ENCODE peak calls at places on chromosomes 2 and 18, in ten cellular contexts. One of them, this sample, is unnamed. For H3K27me3, the result is how much of the 10 kb centered on the place peaks cover.

GRCh38 chr2:201847483-201847882 is 41.1 kb downstream of the CDK15 start:
- DNase-seq in upper lobe of left lung: no peak
- DNase-seq in thyroid gland: no peak
- DNase-seq in sigmoid colon: no peak
- DNase-seq in stomach: no peak
- DNase-seq in endothelial cell of umbilical vein: no peak
- DNase-seq in right lobe of liver: no peak
- DNase-seq in adrenal gland: no peak
- DNase-seq in transverse colon: no peak
- DNase-seq in testis: no peak
- DNase-seq in this sample: no peak

GRCh38 chr2:192535956-192536685 is 341.4 kb upstream of the TMEFF2 start:
- DNase-seq in sigmoid colon: no peak
- DNase-seq in stomach: no peak
- DNase-seq in thyroid gland: no peak
- DNase-seq in upper lobe of left lung: no peak
- DNase-seq in testis: no peak
- DNase-seq in adrenal gland: no peak
- DNase-seq in transverse colon: no peak
- DNase-seq in endothelial cell of umbilical vein: no peak
- DNase-seq in right lobe of liver: no peak
- DNase-seq in this sample: no peak

GRCh38 chr2:19623488-19623887 is 265.1 kb upstream of the OSR1 start:
- DNase-seq in thyroid gland: no peak
- DNase-seq in testis: no peak
- DNase-seq in upper lobe of left lung: no peak
- DNase-seq in stomach: no peak
- DNase-seq in adrenal gland: no peak
- DNase-seq in right lobe of liver: no peak
- DNase-seq in transverse colon: no peak
- DNase-seq in sigmoid colon: no peak
- DNase-seq in endothelial cell of umbilical vein: peak
- DNase-seq in this sample: no peak

GRCh38 chr2:85642725-85643124 is 25.3 kb downstream of the SFTPB start:
- DNase-seq in endothelial cell of umbilical vein: no peak
- DNase-seq in thyroid gland: no peak
- DNase-seq in right lobe of liver: no peak
- DNase-seq in adrenal gland: no peak
- DNase-seq in testis: no peak
- DNase-seq in stomach: no peak
- DNase-seq in upper lobe of left lung: no peak
- DNase-seq in transverse colon: no peak
- DNase-seq in sigmoid colon: no peak
- DNase-seq in this sample: no peak

GRCh38 chr2:196515041-196515440 is 124.5 kb upstream of the CCDC150 start:
- DNase-seq in sigmoid colon: no peak
- DNase-seq in testis: no peak
- DNase-seq in transverse colon: no peak
- DNase-seq in adrenal gland: no peak
- DNase-seq in thyroid gland: peak
- DNase-seq in endothelial cell of umbilical vein: no peak
- DNase-seq in right lobe of liver: no peak
- DNase-seq in upper lobe of left lung: peak
- DNase-seq in stomach: no peak
- DNase-seq in this sample: no peak

GRCh38 chr18:45106331-45106774 is 425.7 kb downstream of the SETBP1 start:
- DNase-seq in adrenal gland: no peak
- DNase-seq in stomach: no peak
- DNase-seq in upper lobe of left lung: peak
- DNase-seq in sigmoid colon: no peak
- DNase-seq in right lobe of liver: no peak
- DNase-seq in thyroid gland: no peak
- DNase-seq in testis: no peak
- DNase-seq in endothelial cell of umbilical vein: no peak
- DNase-seq in transverse colon: peak
- DNase-seq in this sample: no peak

GRCh38 chr2:68253211-68254068 is 1.1 kb upstream of the PPP3R1 start:
- DNase-seq in stomach: no peak
- DNase-seq in adrenal gland: no peak
- DNase-seq in sigmoid colon: no peak
- DNase-seq in right lobe of liver: no peak
- DNase-seq in transverse colon: peak
- DNase-seq in testis: peak
- DNase-seq in endothelial cell of umbilical vein: peak
- DNase-seq in thyroid gland: no peak
- DNase-seq in upper lobe of left lung: no peak
- DNase-seq in this sample: no peak

GRCh38 chr2:200430017-200430416 is 79.9 kb downstream of the KCTD18 start:
- DNase-seq in thyroid gland: no peak
- DNase-seq in transverse colon: no peak
- DNase-seq in right lobe of liver: no peak
- DNase-seq in adrenal gland: no peak
- DNase-seq in endothelial cell of umbilical vein: no peak
- DNase-seq in upper lobe of left lung: no peak
- DNase-seq in sigmoid colon: no peak
- DNase-seq in testis: no peak
- DNase-seq in stomach: no peak
- DNase-seq in this sample: no peak

GRCh38 chr2:217930783-217931563 is 71.8 kb downstream of the TNS1 start:
- DNase-seq in endothelial cell of umbilical vein: no peak
- DNase-seq in testis: no peak
- DNase-seq in upper lobe of left lung: no peak
- DNase-seq in adrenal gland: no peak
- DNase-seq in sigmoid colon: no peak
- DNase-seq in right lobe of liver: no peak
- DNase-seq in thyroid gland: no peak
- DNase-seq in stomach: no peak
- DNase-seq in transverse colon: no peak
- DNase-seq in this sample: no peak

GRCh38 chr2:188668017-188668663 is 306.0 kb upstream of the COL3A1 start:
- DNase-seq in transverse colon: no peak
- DNase-seq in adrenal gland: no peak
- DNase-seq in right lobe of liver: no peak
- DNase-seq in thyroid gland: peak
- DNase-seq in testis: no peak
- DNase-seq in endothelial cell of umbilical vein: peak
- DNase-seq in sigmoid colon: peak
- DNase-seq in stomach: no peak
- DNase-seq in upper lobe of left lung: peak
- DNase-seq in this sample: no peak

DNA sequence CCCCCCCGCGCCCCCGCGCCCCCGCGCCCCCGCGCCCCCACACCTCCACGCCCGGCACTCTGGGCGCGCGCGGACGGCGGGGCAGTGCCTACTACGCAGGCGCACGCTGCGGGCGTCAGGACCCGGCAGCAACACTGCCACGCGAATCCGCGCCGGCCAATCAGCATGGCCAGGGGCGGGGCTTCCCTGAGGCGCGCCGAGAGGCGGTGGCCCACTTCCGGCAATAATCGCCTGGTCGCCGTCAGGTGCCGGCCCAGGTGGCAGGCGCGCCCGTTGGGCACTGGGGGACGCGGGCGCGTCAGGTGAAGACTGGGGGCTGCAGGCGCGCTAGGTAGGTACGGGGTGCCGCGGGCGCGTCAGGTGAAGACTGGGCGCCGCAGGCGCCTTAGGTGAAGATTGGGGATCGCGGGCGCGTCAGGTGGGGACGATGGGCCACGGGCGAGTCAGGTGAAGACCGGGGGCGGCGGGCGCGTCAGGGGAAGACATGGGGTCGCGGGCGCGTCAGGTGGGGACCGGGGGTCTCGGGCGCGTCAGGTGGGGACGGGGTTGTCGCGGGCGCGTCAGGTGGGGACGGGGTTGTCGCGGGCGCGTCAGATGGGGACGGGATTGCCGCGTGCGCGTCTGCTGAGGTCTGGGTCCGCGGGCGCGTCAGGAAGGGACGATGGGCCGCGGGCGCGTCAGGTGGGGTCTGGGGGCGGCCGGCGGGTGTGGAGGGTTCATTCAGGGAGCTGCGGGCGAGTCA is 219.1 kb downstream of the RTP5 start:
- DNase-seq in endothelial cell of umbilical vein: peak
- DNase-seq in stomach: peak
- DNase-seq in right lobe of liver: peak
- DNase-seq in transverse colon: peak
- DNase-seq in thyroid gland: peak
- DNase-seq in sigmoid colon: peak
- DNase-seq in upper lobe of left lung: peak
- DNase-seq in testis: peak
- DNase-seq in adrenal gland: peak
- DNase-seq in this sample: peak
- TF ChIP-seq POLR2A in endothelial cell of umbilical vein: peak
- TF ChIP-seq POLR2A in stomach: no peak
- TF ChIP-seq POLR2A in right lobe of liver: peak
- TF ChIP-seq POLR2A in transverse colon: peak
- TF ChIP-seq POLR2A in thyroid gland: peak
- TF ChIP-seq POLR2A in sigmoid colon: no peak
- TF ChIP-seq POLR2A in upper lobe of left lung: peak
- TF ChIP-seq POLR2A in testis: no peak
- TF ChIP-seq POLR2A in adrenal gland: peak
- TF ChIP-seq POLR2A in this sample: peak

GRCh38 chr2:238163494-238164198 is 4.9 kb downstream of the ERFE start:
- DNase-seq in adrenal gland: no peak
- DNase-seq in sigmoid colon: no peak
- DNase-seq in testis: peak
- DNase-seq in endothelial cell of umbilical vein: no peak
- DNase-seq in stomach: no peak
- DNase-seq in thyroid gland: peak
- DNase-seq in right lobe of liver: no peak
- DNase-seq in upper lobe of left lung: no peak
- DNase-seq in transverse colon: no peak
- DNase-seq in this sample: peak
- H3K27me3 ChIP-seq in adrenal gland: under half
- H3K27me3 ChIP-seq in sigmoid colon: under half
- H3K27me3 ChIP-seq in testis: under half
- H3K27me3 ChIP-seq in endothelial cell of umbilical vein: under half
- H3K27me3 ChIP-seq in stomach: under half
- H3K27me3 ChIP-seq in thyroid gland: under half
- H3K27me3 ChIP-seq in right lobe of liver: under half
- H3K27me3 ChIP-seq in upper lobe of left lung: under half
- H3K27me3 ChIP-seq in transverse colon: half or more
- H3K27me3 ChIP-seq in this sample: under half

GRCh38 chr2:10301946-10302478 is 692 bp upstream of the HPCAL1 start:
- DNase-seq in stomach: no peak
- DNase-seq in testis: no peak
- DNase-seq in thyroid gland: no peak
- DNase-seq in adrenal gland: no peak
- DNase-seq in transverse colon: peak
- DNase-seq in sigmoid colon: no peak
- DNase-seq in endothelial cell of umbilical vein: no peak
- DNase-seq in right lobe of liver: no peak
- DNase-seq in upper lobe of left lung: no peak
- DNase-seq in this sample: no peak

GRCh38 chr2:10300997-10301945 is 1.4 kb upstream of the HPCAL1 start:
- DNase-seq in upper lobe of left lung: no peak
- DNase-seq in adrenal gland: no peak
- DNase-seq in sigmoid colon: no peak
- DNase-seq in right lobe of liver: peak
- DNase-seq in endothelial cell of umbilical vein: no peak
- DNase-seq in transverse colon: peak
- DNase-seq in stomach: no peak
- DNase-seq in testis: no peak
- DNase-seq in thyroid gland: no peak
- DNase-seq in this sample: peak

GRCh38 chr2:10303174-10303633 is 500 bp downstream of the HPCAL1 start:
- DNase-seq in right lobe of liver: peak
- DNase-seq in adrenal gland: peak
- DNase-seq in sigmoid colon: no peak
- DNase-seq in endothelial cell of umbilical vein: no peak
- DNase-seq in stomach: peak
- DNase-seq in upper lobe of left lung: no peak
- DNase-seq in thyroid gland: no peak
- DNase-seq in testis: peak
- DNase-seq in transverse colon: no peak
- DNase-seq in this sample: no peak

GRCh38 chr2:10303634-10304378 is 1.1 kb downstream of the HPCAL1 start:
- DNase-seq in right lobe of liver: peak
- DNase-seq in stomach: peak
- DNase-seq in sigmoid colon: no peak
- DNase-seq in testis: peak
- DNase-seq in thyroid gland: peak
- DNase-seq in upper lobe of left lung: peak
- DNase-seq in adrenal gland: peak
- DNase-seq in transverse colon: peak
- DNase-seq in endothelial cell of umbilical vein: peak
- DNase-seq in this sample: peak

GRCh38 chr2:10302479-10303173 is at the start of gene HPCAL1:
- DNase-seq in adrenal gland: peak
- DNase-seq in thyroid gland: peak
- DNase-seq in testis: peak
- DNase-seq in right lobe of liver: peak
- DNase-seq in upper lobe of left lung: peak
- DNase-seq in transverse colon: peak
- DNase-seq in endothelial cell of umbilical vein: peak
- DNase-seq in stomach: peak
- DNase-seq in sigmoid colon: peak
- DNase-seq in this sample: peak
- TF ChIP-seq POLR2A in adrenal gland: peak
- TF ChIP-seq POLR2A in thyroid gland: peak
- TF ChIP-seq POLR2A in testis: peak
- TF ChIP-seq POLR2A in right lobe of liver: peak
- TF ChIP-seq POLR2A in upper lobe of left lung: peak
- TF ChIP-seq POLR2A in transverse colon: peak
- TF ChIP-seq POLR2A in endothelial cell of umbilical vein: peak
- TF ChIP-seq POLR2A in stomach: no peak
- TF ChIP-seq POLR2A in sigmoid colon: peak
- TF ChIP-seq POLR2A in this sample: peak

GRCh38 chr2:161415467-161416293 is 417 bp upstream of the TBR1 start:
- DNase-seq in sigmoid colon: no peak
- DNase-seq in right lobe of liver: no peak
- DNase-seq in adrenal gland: no peak
- DNase-seq in testis: no peak
- DNase-seq in thyroid gland: no peak
- DNase-seq in upper lobe of left lung: no peak
- DNase-seq in endothelial cell of umbilical vein: no peak
- DNase-seq in transverse colon: no peak
- DNase-seq in stomach: no peak
- DNase-seq in this sample: no peak

GRCh38 chr2:161418275-161418714 is 2.2 kb downstream of the TBR1 start:
- DNase-seq in upper lobe of left lung: no peak
- DNase-seq in adrenal gland: no peak
- DNase-seq in endothelial cell of umbilical vein: no peak
- DNase-seq in testis: no peak
- DNase-seq in thyroid gland: no peak
- DNase-seq in sigmoid colon: no peak
- DNase-seq in transverse colon: no peak
- DNase-seq in right lobe of liver: no peak
- DNase-seq in stomach: no peak
- DNase-seq in this sample: no peak

GRCh38 chr2:161417428-161418274 is 1.6 kb downstream of the TBR1 start:
- DNase-seq in stomach: no peak
- DNase-seq in testis: no peak
- DNase-seq in right lobe of liver: no peak
- DNase-seq in sigmoid colon: no peak
- DNase-seq in thyroid gland: no peak
- DNase-seq in adrenal gland: no peak
- DNase-seq in transverse colon: no peak
- DNase-seq in endothelial cell of umbilical vein: no peak
- DNase-seq in upper lobe of left lung: no peak
- DNase-seq in this sample: no peak

GRCh38 chr2:161416294-161416632 is at the start of gene TBR1:
- DNase-seq in stomach: no peak
- DNase-seq in endothelial cell of umbilical vein: no peak
- DNase-seq in right lobe of liver: no peak
- DNase-seq in sigmoid colon: no peak
- DNase-seq in testis: no peak
- DNase-seq in upper lobe of left lung: no peak
- DNase-seq in adrenal gland: no peak
- DNase-seq in thyroid gland: no peak
- DNase-seq in transverse colon: no peak
- DNase-seq in this sample: no peak

GRCh38 chr2:161416633-161417427 is 733 bp downstream of the TBR1 start:
- DNase-seq in sigmoid colon: no peak
- DNase-seq in stomach: no peak
- DNase-seq in thyroid gland: no peak
- DNase-seq in testis: no peak
- DNase-seq in transverse colon: no peak
- DNase-seq in right lobe of liver: no peak
- DNase-seq in endothelial cell of umbilical vein: no peak
- DNase-seq in upper lobe of left lung: no peak
- DNase-seq in adrenal gland: no peak
- DNase-seq in this sample: no peak
- H3K27me3 ChIP-seq in sigmoid colon: under half
- H3K27me3 ChIP-seq in stomach: under half
- H3K27me3 ChIP-seq in thyroid gland: half or more
- H3K27me3 ChIP-seq in testis: under half
- H3K27me3 ChIP-seq in transverse colon: half or more
- H3K27me3 ChIP-seq in right lobe of liver: under half
- H3K27me3 ChIP-seq in endothelial cell of umbilical vein: half or more
- H3K27me3 ChIP-seq in upper lobe of left lung: half or more
- H3K27me3 ChIP-seq in adrenal gland: half or more
- H3K27me3 ChIP-seq in this sample: under half

This sample was measured in spleen.